ENCODE peak calls at places on chromosomes 16 and 17, in five cellular contexts. M, D, Y, X and A are unnamed samples.

GRCh38 chr17:7184091-7184488 is 4.9 kb upstream of the ASGR1 start:
- DNase-seq in M (no peak), D (no peak), Y (no peak), X (peak), A (no peak)

GRCh38 chr16:69564845-69565610 is 738 bp upstream of the NFAT5 start:
- DNase-seq in M (no peak), D (peak), Y (no peak), X (no peak), A (peak)

GRCh38 chr17:72591500-72592241 is 470.9 kb downstream of the SOX9 start:
- DNase-seq in M (no peak), D (peak), Y (peak), X (no peak), A (peak)

GRCh38 chr17:32490101-32490482 is 3.3 kb downstream of the CDK5R1 start:
- DNase-seq in M (no peak), D (no peak), Y (peak), X (no peak), A (no peak)

GRCh38 chr17:38894276-38894675 is 24.4 kb downstream of the LASP1 start:
- DNase-seq in M (no peak), D (no peak), Y (no peak), X (no peak), A (no peak)

GRCh38 chr17:77501101-77501566 is 360.4 kb downstream of the SEC14L1 start:
- DNase-seq in M (peak), D (no peak), Y (no peak), X (no peak), A (peak)

GRCh38 chr17:83136156-83136555 is 56.7 kb downstream of the METRNL start:
- DNase-seq in M (no peak), D (no peak), Y (no peak), X (no peak), A (no peak)

GRCh38 chr16:50839920-50840729 is 98.2 kb downstream of the CYLD start:
- DNase-seq in M (no peak), D (no peak), Y (no peak), X (no peak), A (no peak)

GRCh38 chr16:3009568-3010390 is 2.9 kb upstream of the CLDN9 start:
- DNase-seq in M (no peak), D (no peak), Y (no peak), X (peak), A (no peak)

GRCh38 chr17:15106540-15106939 is 158.6 kb downstream of the PMP22 start:
- DNase-seq in M (peak), D (no peak), Y (no peak), X (no peak), A (no peak)

GRCh38 chr17:79365836-79366831 is 244.7 kb downstream of the RBFOX3 start:
- DNase-seq in M (no peak), D (no peak), Y (no peak), X (no peak), A (no peak)

GRCh38 chr16:21957687-21958346 is 4.7 kb downstream of the UQCRC2 start:
- DNase-seq in M (no peak), D (no peak), Y (no peak), X (no peak), A (no peak)
- H3K4me3 ChIP-seq in M (no peak), D (no peak), Y (no peak), X (no peak), A (no peak)

GRCh38 chr17:27351741-27352140 is 57.8 kb downstream of the WSB1 start:
- DNase-seq in M (no peak), D (peak), Y (no peak), X (no peak), A (peak)
- TF ChIP-seq CTCF in M (no peak), D (no peak), Y (no peak), X (no peak), A (no peak)

GRCh38 chr17:47846741-47847340 is 4.1 kb downstream of the SP6 start:
- DNase-seq in M (no peak), D (no peak), Y (no peak), X (no peak), A (no peak)

GRCh38 chr17:47850373-47850691 is 631 bp downstream of the SP6 start:
- DNase-seq in M (no peak), D (no peak), Y (no peak), X (no peak), A (no peak)

GRCh38 chr17:47847341-47848197 is 3.4 kb downstream of the SP6 start:
- DNase-seq in M (no peak), D (no peak), Y (no peak), X (no peak), A (no peak)

GRCh38 chr17:47850692-47851573 is at the start of gene SP6:
- DNase-seq in M (peak), D (peak), Y (peak), X (peak), A (peak)

DNA sequence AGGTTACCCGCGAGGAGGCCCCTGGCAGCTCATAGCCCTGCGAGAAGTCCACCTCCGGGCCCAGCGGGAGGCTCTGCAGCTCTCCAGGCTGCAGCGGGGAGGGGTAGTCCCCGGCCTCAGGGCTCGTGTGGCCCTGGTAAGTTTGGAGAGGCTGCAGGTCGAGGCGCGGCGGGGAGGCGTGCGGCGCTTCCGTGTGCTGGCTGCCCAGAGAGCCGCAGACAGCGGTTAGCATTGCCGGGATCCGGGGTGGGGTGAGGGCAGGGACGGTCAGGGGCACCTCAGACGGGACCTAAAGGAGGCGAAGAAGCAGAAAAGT is 2.8 kb downstream of the SP6 start:
- DNase-seq in M (no peak), D (no peak), Y (no peak), X (no peak), A (no peak)
- H3K4me3 ChIP-seq in M (no peak), D (no peak), Y (no peak), X (no peak), A (no peak)

DNA sequence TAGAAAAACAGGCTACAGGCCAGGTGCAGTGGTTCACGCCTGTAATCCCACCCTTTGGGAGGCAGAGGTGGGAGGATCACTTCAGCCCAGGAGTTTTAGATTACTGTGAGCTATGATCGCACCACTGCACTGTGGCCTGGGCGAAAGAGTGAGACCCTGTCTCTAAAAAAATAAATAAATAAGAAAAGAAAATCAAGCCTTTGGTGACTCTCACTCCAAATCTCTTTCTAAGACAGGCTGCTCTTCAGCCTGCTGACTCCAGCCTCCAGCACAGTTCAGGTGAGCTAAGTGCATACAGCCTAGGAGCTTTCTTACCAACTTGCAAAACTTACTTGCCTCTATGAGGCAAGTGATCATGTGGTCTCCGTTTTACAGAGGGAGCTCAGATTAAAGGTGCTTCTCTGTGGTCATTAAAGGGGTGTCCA is 1.1 kb downstream of the ABCC3 start:
- DNase-seq in M (no peak), D (no peak), Y (no peak), X (no peak), A (no peak)
- TF ChIP-seq CTCF in M (no peak), D (no peak), Y (no peak), X (no peak), A (no peak)

GRCh38 chr16:21277927-21278706 is at the start of gene CRYM:
- DNase-seq in M (peak), D (peak), Y (peak), X (peak), A (peak)
- H3K4me3 ChIP-seq in M (peak), D (peak), Y (no peak), X (peak), A (peak)

GRCh38 chr17:10323812-10324610 is 48.8 kb downstream of the MYH13 start:
- DNase-seq in M (no peak), D (no peak), Y (no peak), X (no peak), A (no peak)
- TF ChIP-seq CTCF in M (no peak), D (no peak), Y (no peak), X (no peak), A (no peak)

GRCh38 chr16:49516382-49517036 is 142.9 kb downstream of the C16orf78 start:
- DNase-seq in M (no peak), D (no peak), Y (no peak), X (no peak), A (no peak)
- H3K4me3 ChIP-seq in M (no peak), D (no peak), Y (no peak), X (no peak), A (no peak)